ENCODE peak calls at places on chromosomes 16 and 17, in eight cellular contexts. P, N, R, U, E, S, K and B are unnamed samples.

GRCh38 chr17:29930399-29931010 is 477 bp upstream of the SSH2 start:
- DNase-seq in R (no peak), P (peak), E (no peak), S (no peak), K (no peak), U (peak), N (no peak), B (no peak)

GRCh38 chr16:88570691-88571092 is 489 bp downstream of the ZC3H18 start:
- DNase-seq in S (peak), K (no peak), N (peak), P (peak), U (peak), R (no peak), E (peak), B (no peak)

GRCh38 chr16:48536600-48537200 is 73.3 kb downstream of the N4BP1 start:
- DNase-seq in S (no peak), N (no peak), R (no peak), U (peak), K (no peak), E (no peak), P (no peak), B (no peak)

GRCh38 chr17:19724501-19725420 is 8.4 kb upstream of the SLC47A2 start:
- DNase-seq in U (peak), K (peak), N (peak), E (no peak), P (peak), S (no peak), R (no peak), B (no peak)

GRCh38 chr16:73572135-73572534 is 524.2 kb upstream of the ZFHX3 start:
- DNase-seq in R (no peak), P (peak), U (no peak), N (peak), K (peak), S (no peak), E (no peak), B (no peak)

GRCh38 chr17:57537524-57538410 is 207.3 kb downstream of the CCDC182 start:
- DNase-seq in P (no peak), E (no peak), U (peak), R (no peak), N (no peak), S (no peak), K (no peak), B (no peak)

GRCh38 chr17:40931311-40931710 is 6.1 kb downstream of the KRT23 start:
- DNase-seq in P (no peak), S (no peak), N (no peak), K (no peak), R (no peak), E (no peak), U (no peak), B (no peak)

GRCh38 chr17:15431766-15432165 is 35.7 kb downstream of the CDRT4 start:
- DNase-seq in K (no peak), R (no peak), E (no peak), P (peak), S (no peak), U (no peak), N (no peak), B (no peak)

GRCh38 chr16:47592232-47592631 is 131.1 kb downstream of the PHKB start:
- DNase-seq in U (no peak), E (no peak), N (no peak), P (no peak), S (no peak), R (no peak), K (no peak), B (no peak)

GRCh38 chr16:3637371-3637923 is 17.0 kb upstream of the DNASE1 start:
- DNase-seq in K (no peak), R (no peak), P (peak), N (peak), E (peak), U (peak), S (peak), B (peak)

GRCh38 chr16:23072769-23073549 is 76.3 kb downstream of the USP31 start:
- DNase-seq in R (no peak), N (no peak), U (no peak), E (peak), S (no peak), P (no peak), K (no peak), B (no peak)

GRCh38 chr17:61354895-61355294 is 44.7 kb upstream of the TBX2 start:
- DNase-seq in E (no peak), P (no peak), N (no peak), K (no peak), S (no peak), U (no peak), R (no peak), B (no peak)

GRCh38 chr17:48375356-48375755 is 54.7 kb downstream of the SKAP1 start:
- DNase-seq in U (no peak), R (peak), P (no peak), S (no peak), K (no peak), E (peak), N (no peak), B (no peak)

GRCh38 chr17:51185763-51186332 is 19.6 kb downstream of the NME2 start:
- DNase-seq in E (no peak), R (no peak), P (no peak), K (no peak), N (no peak), S (no peak), U (no peak), B (no peak)

GRCh38 chr17:7184091-7184488 is 4.9 kb upstream of the ASGR1 start:
- DNase-seq in E (no peak), U (no peak), R (no peak), S (no peak), N (peak), P (peak), K (no peak), B (no peak)

GRCh38 chr17:38587956-38588771 is 17.6 kb downstream of the SRCIN1 start:
- DNase-seq in R (no peak), K (no peak), S (peak), E (no peak), U (no peak), P (no peak), N (no peak), B (no peak)

GRCh38 chr17:73947281-73947975 is 256.1 kb upstream of the RPL38 start:
- DNase-seq in P (no peak), S (no peak), U (no peak), R (no peak), E (no peak), N (no peak), K (no peak), B (no peak)

GRCh38 chr16:89185062-89185751 is 13.7 kb downstream of the CDH15 start:
- DNase-seq in P (no peak), R (no peak), K (no peak), U (peak), S (no peak), E (no peak), N (no peak), B (no peak)

GRCh38 chr16:86531193-86531550 is 20.8 kb downstream of the FOXF1 start:
- DNase-seq in S (no peak), E (no peak), N (no peak), R (no peak), U (no peak), P (no peak), K (peak), B (no peak)

GRCh38 chr17:72399608-72400487 is 279.0 kb downstream of the SOX9 start:
- DNase-seq in U (no peak), R (no peak), K (no peak), E (no peak), P (no peak), S (no peak), N (peak), B (no peak)

GRCh38 chr17:72985882-72986720 is 106.4 kb downstream of the SLC39A11 start:
- DNase-seq in R (peak), E (peak), U (peak), P (peak), N (peak), K (peak), S (peak), B (peak)

GRCh38 chr16:20768121-20768520 is 4.3 kb downstream of the ACSM3 start:
- DNase-seq in S (no peak), K (no peak), U (no peak), R (no peak), N (no peak), E (no peak), P (no peak), B (no peak)

GRCh38 chr17:58083491-58084316 is 485 bp downstream of the DYNLL2 start:
- DNase-seq in E (peak), R (no peak), K (peak), P (peak), U (peak), S (peak), N (peak), B (no peak)

GRCh38 chr17:260944-261343 is 79.5 kb upstream of the DOC2B start:
- DNase-seq in N (no peak), R (no peak), S (no peak), U (no peak), K (no peak), P (peak), E (no peak), B (no peak)

DNA sequence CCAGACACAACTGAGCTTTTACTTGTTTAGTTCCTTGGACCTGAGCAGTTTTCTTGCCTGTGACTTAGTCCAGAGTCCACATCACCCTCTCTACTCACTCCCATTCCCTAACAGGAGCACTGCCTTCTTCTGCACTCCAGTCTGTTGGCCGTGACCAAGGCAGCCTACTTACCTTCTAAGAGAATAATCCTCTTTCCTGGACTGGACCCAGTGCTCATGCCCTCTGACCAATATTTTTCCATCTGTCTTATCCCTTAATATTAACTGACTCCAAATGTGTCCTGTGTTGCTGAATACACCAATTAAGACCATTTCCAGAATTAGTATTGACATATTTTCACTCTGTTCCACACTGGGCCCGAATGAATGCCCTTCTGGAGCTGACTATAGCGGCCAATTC is 681.0 kb upstream of the KIF2B start:
- DNase-seq in E (no peak), P (no peak), S (no peak), R (no peak), N (no peak), K (no peak), U (no peak), B (no peak)
- H3K4me3 ChIP-seq in E (no peak), P (no peak), S (no peak), R (no peak), N (no peak), K (no peak), U (no peak), B (no peak)

GRCh38 chr16:1650131-1650530 is 27.9 kb upstream of the JPT2 start:
- DNase-seq in N (no peak), S (no peak), R (no peak), P (no peak), U (no peak), E (no peak), K (no peak), B (no peak)
- H3K4me3 ChIP-seq in N (no peak), S (no peak), R (no peak), P (no peak), U (no peak), E (no peak), K (no peak), B (no peak)

DNA sequence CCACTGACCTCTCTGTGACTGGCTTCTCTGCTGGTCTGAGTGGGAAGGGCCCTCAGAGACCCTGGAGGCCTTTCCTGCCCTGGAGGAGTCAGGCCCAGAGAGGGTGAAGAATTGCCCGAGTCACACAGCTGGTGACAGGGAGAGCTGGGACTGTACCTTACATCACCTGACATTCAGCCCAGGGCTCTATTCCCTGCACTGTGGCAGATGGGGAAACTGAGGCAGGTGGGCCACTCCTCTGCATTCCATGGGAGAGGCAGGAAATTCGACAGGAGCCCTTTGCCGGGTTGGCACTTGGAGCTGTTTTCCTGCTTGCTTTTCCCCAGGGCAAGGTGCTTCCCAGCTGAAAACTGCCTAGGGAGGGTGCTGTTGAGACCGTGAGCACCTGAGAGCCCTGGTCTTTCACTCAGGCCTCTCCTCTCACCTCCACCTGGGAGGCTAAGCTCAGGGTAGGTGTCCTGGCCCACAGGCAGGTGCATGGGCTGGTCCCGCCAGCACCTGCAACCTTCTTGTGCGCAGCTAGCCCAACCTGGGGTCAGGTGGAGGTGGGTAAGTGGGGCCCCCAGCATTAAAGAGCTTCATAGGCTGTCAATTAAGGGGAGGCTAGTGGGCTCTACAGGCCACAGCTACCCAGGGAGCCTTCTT is 8.5 kb downstream of the ADCY7 start:
- DNase-seq in P (no peak), N (no peak), R (no peak), U (no peak), E (no peak), K (no peak), S (peak), B (no peak)
- H3K4me3 ChIP-seq in P (peak), N (peak), R (no peak), U (peak), E (no peak), K (peak), S (peak), B (peak)

GRCh38 chr17:83083368-83084201 is 4.2 kb downstream of the METRNL start:
- DNase-seq in E (peak), N (peak), R (peak), K (no peak), S (no peak), P (no peak), U (no peak), B (no peak)
- H3K4me3 ChIP-seq in E (peak), N (peak), R (peak), K (peak), S (no peak), P (no peak), U (no peak), B (no peak)

GRCh38 chr17:27455569-27455913 is 707 bp upstream of the KSR1 start:
- DNase-seq in E (no peak), N (no peak), U (no peak), P (no peak), S (no peak), K (no peak), R (no peak), B (no peak)
- H3K4me3 ChIP-seq in E (peak), N (no peak), U (peak), P (peak), S (peak), K (peak), R (peak), B (peak)